ENCODE peak calls at places on chromosomes 3 and 15, in six cellular contexts. B is heart left ventricle, T is mesendoderm, A is tibial nerve, D is adipocyte, I is fibroblast of lung. L is an unnamed sample.

GRCh38 chr3:109385442-109386318 is 48.3 kb upstream of the DPPA4 start:
- DNase-seq in B (no peak), T (peak; percentile 14), A (no peak), D (no peak), I (no peak), L (no peak)

GRCh38 chr3:53030864-53031445 is 14.9 kb downstream of the SFMBT1 start:
- DNase-seq in B (no peak), T (no peak), A (no peak), D (no peak), I (no peak), L (no peak)

GRCh38 chr3:117526485-117527079 is 817.0 kb downstream of the TUSC7 start:
- DNase-seq in B (no peak), T (peak; percentile 27), A (peak; percentile 20), D (peak; percentile 77), I (peak; percentile 64), L (peak; percentile 33)

GRCh38 chr3:172305552-172305951 is 142.7 kb downstream of the GHSR start:
- DNase-seq in B (no peak), T (no peak), A (no peak), D (peak; percentile 53), I (peak; percentile 74), L (no peak)

GRCh38 chr3:10015476-10015904 is 10.7 kb upstream of the FANCD2 start:
- DNase-seq in B (peak; percentile 87), T (no peak), A (peak; percentile 89), D (peak; percentile 96), I (peak; percentile 99), L (no peak)

GRCh38 chr3:18153571-18154173 is 271.5 kb downstream of the SATB1 start:
- DNase-seq in B (no peak), T (peak; percentile 51), A (no peak), D (peak; percentile 84), I (peak; percentile 83), L (no peak)

GRCh38 chr3:111667621-111668239 is 72.6 kb upstream of the ZBED2 start:
- DNase-seq in B (peak; percentile 35), T (no peak), A (no peak), D (peak; percentile 36), I (peak; percentile 43), L (no peak)

GRCh38 chr15:42549052-42549491 is 434 bp downstream of the HAUS2 start:
- DNase-seq in B (no peak), T (peak; percentile 62), A (no peak), D (peak; percentile 52), I (peak; percentile 24), L (peak; percentile 39)

GRCh38 chr15:50883903-50884302 is 24.6 kb upstream of the AP4E1 start:
- DNase-seq in B (no peak), T (no peak), A (no peak), D (peak; percentile 56), I (peak; percentile 32), L (no peak)

GRCh38 chr15:31268108-31268501 is 58.5 kb upstream of the KLF13 start:
- DNase-seq in B (peak; percentile 17), T (no peak), A (no peak), D (peak; percentile 14), I (no peak), L (no peak)

GRCh38 chr3:21705769-21706168 is 45.2 kb downstream of the ZNF385D start:
- DNase-seq in B (peak; percentile 66), T (peak; percentile 8), A (no peak), D (peak; percentile 55), I (peak; percentile 75), L (no peak)

GRCh38 chr3:44125241-44125640 is 116.4 kb upstream of the TOPAZ1 start:
- DNase-seq in B (no peak), T (no peak), A (no peak), D (peak; percentile 12), I (peak; percentile 11), L (no peak)

GRCh38 chr3:14439501-14440167 is 37.2 kb downstream of the SLC6A6 start:
- DNase-seq in B (peak; percentile 85), T (no peak), A (peak; percentile 53), D (peak; percentile 56), I (peak; percentile 57), L (peak; percentile 81)

GRCh38 chr15:100095896-100096600 is 245.7 kb downstream of the ADAMTS17 start:
- DNase-seq in B (no peak), T (no peak), A (no peak), D (no peak), I (no peak), L (no peak)

GRCh38 chr15:33021806-33022389 is 172.6 kb downstream of the FMN1 start:
- DNase-seq in B (no peak), T (peak; percentile 73), A (no peak), D (peak; percentile 87), I (peak; percentile 87), L (peak; percentile 36)

GRCh38 chr3:48459773-48460516 is 13.4 kb downstream of the ATRIP start:
- DNase-seq in B (no peak), T (no peak), A (no peak), D (no peak), I (no peak), L (no peak)

GRCh38 chr3:123791898-123792297 is 92.2 kb downstream of the MYLK start:
- DNase-seq in B (no peak), T (no peak), A (no peak), D (peak; percentile 48), I (peak; percentile 61), L (peak; percentile 48)

GRCh38 chr3:116135462-116135861 is 309.8 kb downstream of the LSAMP start:
- DNase-seq in B (peak; percentile 22), T (no peak), A (no peak), D (peak; percentile 46), I (peak; percentile 94), L (peak; percentile 86)

GRCh38 chr15:70096975-70097336 is 761 bp downstream of the TLE3 start:
- DNase-seq in B (no peak), T (no peak), A (no peak), D (no peak), I (no peak), L (no peak)

DNA sequence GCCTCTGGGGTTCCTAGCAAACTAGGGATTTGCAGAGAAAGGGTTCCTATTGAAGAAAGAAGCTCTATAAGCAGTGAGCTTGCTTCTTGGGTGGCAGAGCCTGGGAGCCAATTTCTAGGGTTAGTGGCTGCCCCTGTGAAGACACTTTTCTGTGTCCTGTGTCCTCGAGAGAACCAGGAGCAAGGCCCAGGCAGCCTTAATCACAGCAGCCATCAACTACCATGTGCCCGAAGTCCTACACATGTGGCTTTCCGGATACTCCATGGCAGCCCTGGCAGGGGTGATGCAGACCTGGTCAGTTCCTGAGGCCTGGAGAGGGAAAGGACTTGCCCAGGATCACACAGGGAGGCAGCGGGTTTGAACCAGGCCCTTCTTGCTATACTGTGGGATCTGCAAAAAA is 27.7 kb upstream of the TSPAN3 start:
- DNase-seq in B (no peak), T (no peak), A (no peak), D (no peak), I (no peak), L (no peak)
- H3K4me3 ChIP-seq in B (no peak overlapping the region), T (no peak overlapping the region), A (no peak overlapping the region), D (no peak overlapping the region), I (no peak overlapping the region), L (no peak overlapping the region)

DNA sequence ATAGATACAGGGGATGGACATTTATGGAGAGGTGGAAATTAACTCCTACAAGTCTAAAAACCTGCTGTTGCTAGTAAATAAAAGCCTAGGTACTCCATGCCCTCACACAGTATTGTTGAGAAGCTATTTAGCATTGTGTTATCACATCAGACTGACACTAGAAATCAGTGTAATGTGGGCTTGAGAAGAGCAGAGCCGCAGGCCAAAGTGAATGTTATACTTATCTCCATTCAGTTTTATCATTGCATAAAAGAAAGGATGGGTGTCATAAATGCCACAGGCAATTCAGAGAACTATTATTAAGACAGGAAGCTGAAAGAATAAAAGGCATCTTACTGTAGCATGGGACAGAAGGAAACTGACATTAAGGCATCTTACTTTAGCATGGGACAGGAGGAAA is 13.7 kb upstream of the ISLR start:
- DNase-seq in B (no peak), T (no peak), A (no peak), D (no peak), I (no peak), L (no peak)
- H3K27me3 ChIP-seq in B (no peaks in the 10 kb centered on the region), T (no peaks in the 10 kb centered on the region), A (no peaks in the 10 kb centered on the region), D (peaks cover 14% of the 10 kb centered on the region), I (peaks cover 18% of the 10 kb centered on the region), L (no peaks in the 10 kb centered on the region)

GRCh38 chr15:77067691-77068367 is 3.1 kb downstream of the TSPAN3 start:
- DNase-seq in B (no peak), T (no peak), A (no peak), D (no peak), I (no peak), L (no peak)
- H3K4me3 ChIP-seq in B (no peak overlapping the region), T (no peak overlapping the region), A (no peak overlapping the region), D (peak overlapping the region; percentile 95), I (no peak overlapping the region), L (no peak overlapping the region)

DNA sequence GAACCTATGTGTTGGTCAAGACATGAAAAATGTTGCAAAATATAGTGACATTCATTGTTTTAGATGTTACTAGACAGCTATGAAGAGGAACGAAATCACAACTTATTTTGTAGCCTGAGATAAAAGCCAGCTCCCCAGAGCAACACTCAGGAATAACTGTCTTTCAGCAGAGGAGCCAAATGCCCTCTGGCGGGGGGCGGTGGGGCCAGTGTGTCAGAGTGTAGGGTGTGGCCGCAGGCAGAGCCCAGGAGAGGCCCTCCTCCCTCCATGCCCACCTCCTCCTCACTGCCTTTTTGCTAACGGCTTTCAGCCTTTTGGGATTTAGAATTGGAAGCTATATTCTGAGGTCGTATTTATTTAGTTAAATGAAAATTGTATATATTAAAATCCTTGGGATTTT is 16.9 kb downstream of the APOD start:
- DNase-seq in B (no peak), T (no peak), A (no peak), D (no peak), I (no peak), L (peak; percentile 75)
- H3K27me3 ChIP-seq in B (no peaks in the 10 kb centered on the region), T (no peaks in the 10 kb centered on the region), A (no peaks in the 10 kb centered on the region), D (peaks cover 5% of the 10 kb centered on the region), I (peaks cover 2% of the 10 kb centered on the region), L (no peaks in the 10 kb centered on the region)

GRCh38 chr3:33218446-33219174 is at the start of gene SUSD5:
- DNase-seq in B (no peak), T (peak; percentile 73), A (no peak), D (peak; percentile 79), I (peak; percentile 58), L (peak; percentile 3)
- H3K4me3 ChIP-seq in B (peak within 1 kb of the TSS; percentile 48), T (peak within 1 kb of the TSS; percentile 38), A (peak within 1 kb of the TSS; percentile 36), D (peak within 1 kb of the TSS; percentile 73), I (peak within 1 kb of the TSS; percentile 57), L (no peak within 1 kb of the TSS)

DNA sequence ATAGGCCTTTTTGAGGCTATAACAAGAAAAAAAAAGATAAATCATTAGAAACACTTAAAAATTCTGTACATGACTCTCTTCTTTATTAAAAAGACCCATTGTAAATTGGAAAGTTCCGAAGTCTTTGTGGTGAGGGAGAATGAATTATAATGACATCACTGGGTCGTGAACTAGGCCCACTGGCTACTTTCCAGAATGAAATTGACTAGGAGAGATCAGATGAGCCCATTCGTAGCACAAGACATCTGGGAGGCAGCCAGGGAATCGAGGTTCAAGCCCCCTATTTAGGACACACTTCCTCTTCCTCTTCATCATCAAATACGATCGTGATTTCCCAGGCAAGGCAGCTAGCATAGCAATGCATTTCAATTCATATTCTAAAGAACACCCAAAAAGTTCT is 889.8 kb upstream of the NR2F2 start:
- DNase-seq in B (peak; percentile 56), T (no peak), A (no peak), D (no peak), I (peak; percentile 87), L (no peak)
- H3K27me3 ChIP-seq in B (no peaks in the 10 kb centered on the region), T (no peaks in the 10 kb centered on the region), A (no peaks in the 10 kb centered on the region), D (no peaks in the 10 kb centered on the region), I (no peaks in the 10 kb centered on the region), L (no peaks in the 10 kb centered on the region)

GRCh38 chr15:82804575-82804949 is 1.3 kb downstream of the FSD2 start:
- DNase-seq in B (no peak), T (no peak), A (no peak), D (no peak), I (no peak), L (no peak)
- H3K4me3 ChIP-seq in B (peak overlapping the region; percentile 43), T (no peak overlapping the region), A (no peak overlapping the region), D (no peak overlapping the region), I (no peak overlapping the region), L (no peak overlapping the region)

L was measured in BE2C.